ENCODE peak calls at places on chromosomes 11 and 22, in nine cellular contexts. One of them, this sample, is unnamed.

GRCh38 chr11:61625525-61625924 is 44.6 kb upstream of the SYT7 start:
- DNase-seq in left cardiac atrium: no peak
- DNase-seq in neural crest cell: no peak
- DNase-seq in HT1080: no peak
- DNase-seq in LoVo: no peak
- DNase-seq in Daoy: no peak
- DNase-seq in NCI-H1092: no peak
- DNase-seq in neuronal stem cell: no peak
- DNase-seq in stimulated activated CD4-positive, alpha-beta T cell treated with anti-CD3 and anti-CD28 coated beads, Interleukin-12 subunit alpha, Interleukin-12 subunit beta, amount 100 ng/mL, for 48 hours: no peak
- DNase-seq in this sample: no peak

GRCh38 chr11:27423125-27423524 is 49.5 kb downstream of the LGR4 start:
- DNase-seq in left cardiac atrium: peak
- DNase-seq in neural crest cell: no peak
- DNase-seq in HT1080: no peak
- DNase-seq in LoVo: no peak
- DNase-seq in Daoy: peak
- DNase-seq in NCI-H1092: peak
- DNase-seq in neuronal stem cell: no peak
- DNase-seq in stimulated activated CD4-positive, alpha-beta T cell treated with anti-CD3 and anti-CD28 coated beads, Interleukin-12 subunit alpha, Interleukin-12 subunit beta, amount 100 ng/mL, for 48 hours: no peak
- DNase-seq in this sample: peak

GRCh38 chr11:44727373-44728084 is 767 bp downstream of the TSPAN18 start:
- DNase-seq in left cardiac atrium: peak
- DNase-seq in neural crest cell: peak
- DNase-seq in HT1080: peak
- DNase-seq in LoVo: peak
- DNase-seq in Daoy: peak
- DNase-seq in NCI-H1092: peak
- DNase-seq in neuronal stem cell: peak
- DNase-seq in stimulated activated CD4-positive, alpha-beta T cell treated with anti-CD3 and anti-CD28 coated beads, Interleukin-12 subunit alpha, Interleukin-12 subunit beta, amount 100 ng/mL, for 48 hours: peak
- DNase-seq in this sample: peak

GRCh38 chr11:63908631-63909491 is 8.1 kb downstream of the RCOR2 start:
- DNase-seq in left cardiac atrium: peak
- DNase-seq in neural crest cell: no peak
- DNase-seq in HT1080: no peak
- DNase-seq in LoVo: no peak
- DNase-seq in Daoy: no peak
- DNase-seq in NCI-H1092: no peak
- DNase-seq in neuronal stem cell: no peak
- DNase-seq in stimulated activated CD4-positive, alpha-beta T cell treated with anti-CD3 and anti-CD28 coated beads, Interleukin-12 subunit alpha, Interleukin-12 subunit beta, amount 100 ng/mL, for 48 hours: no peak
- DNase-seq in this sample: no peak

GRCh38 chr22:40856513-40857308 is at the start of the genes ST13 and XPNPEP3:
- DNase-seq in left cardiac atrium: peak
- DNase-seq in neural crest cell: peak
- DNase-seq in HT1080: peak
- DNase-seq in LoVo: peak
- DNase-seq in Daoy: peak
- DNase-seq in NCI-H1092: peak
- DNase-seq in neuronal stem cell: peak
- DNase-seq in stimulated activated CD4-positive, alpha-beta T cell treated with anti-CD3 and anti-CD28 coated beads, Interleukin-12 subunit alpha, Interleukin-12 subunit beta, amount 100 ng/mL, for 48 hours: peak
- DNase-seq in this sample: peak

GRCh38 chr22:19405133-19405532 is 26.4 kb downstream of the HIRA start:
- DNase-seq in left cardiac atrium: no peak
- DNase-seq in neural crest cell: no peak
- DNase-seq in HT1080: no peak
- DNase-seq in LoVo: no peak
- DNase-seq in Daoy: no peak
- DNase-seq in NCI-H1092: no peak
- DNase-seq in neuronal stem cell: no peak
- DNase-seq in stimulated activated CD4-positive, alpha-beta T cell treated with anti-CD3 and anti-CD28 coated beads, Interleukin-12 subunit alpha, Interleukin-12 subunit beta, amount 100 ng/mL, for 48 hours: no peak
- DNase-seq in this sample: no peak

GRCh38 chr22:46290121-46290842 is 6.4 kb upstream of the GTSE1 start:
- DNase-seq in left cardiac atrium: peak
- DNase-seq in neural crest cell: no peak
- DNase-seq in HT1080: no peak
- DNase-seq in LoVo: no peak
- DNase-seq in Daoy: no peak
- DNase-seq in NCI-H1092: no peak
- DNase-seq in neuronal stem cell: no peak
- DNase-seq in stimulated activated CD4-positive, alpha-beta T cell treated with anti-CD3 and anti-CD28 coated beads, Interleukin-12 subunit alpha, Interleukin-12 subunit beta, amount 100 ng/mL, for 48 hours: no peak
- DNase-seq in this sample: no peak

GRCh38 chr11:36509694-36510566 is at the start of gene TRAF6:
- DNase-seq in left cardiac atrium: peak
- DNase-seq in neural crest cell: peak
- DNase-seq in HT1080: peak
- DNase-seq in LoVo: peak
- DNase-seq in Daoy: peak
- DNase-seq in NCI-H1092: peak
- DNase-seq in neuronal stem cell: peak
- DNase-seq in stimulated activated CD4-positive, alpha-beta T cell treated with anti-CD3 and anti-CD28 coated beads, Interleukin-12 subunit alpha, Interleukin-12 subunit beta, amount 100 ng/mL, for 48 hours: peak
- DNase-seq in this sample: peak

GRCh38 chr11:9250139-9250582 is 15.0 kb downstream of the DENND5A start:
- DNase-seq in left cardiac atrium: no peak
- DNase-seq in neural crest cell: no peak
- DNase-seq in HT1080: no peak
- DNase-seq in LoVo: no peak
- DNase-seq in Daoy: peak
- DNase-seq in NCI-H1092: no peak
- DNase-seq in neuronal stem cell: no peak
- DNase-seq in stimulated activated CD4-positive, alpha-beta T cell treated with anti-CD3 and anti-CD28 coated beads, Interleukin-12 subunit alpha, Interleukin-12 subunit beta, amount 100 ng/mL, for 48 hours: peak
- DNase-seq in this sample: no peak

GRCh38 chr11:24496728-24497396 is at the start of gene LUZP2:
- DNase-seq in left cardiac atrium: peak
- DNase-seq in neural crest cell: peak
- DNase-seq in HT1080: peak
- DNase-seq in LoVo: no peak
- DNase-seq in Daoy: no peak
- DNase-seq in NCI-H1092: no peak
- DNase-seq in neuronal stem cell: peak
- DNase-seq in stimulated activated CD4-positive, alpha-beta T cell treated with anti-CD3 and anti-CD28 coated beads, Interleukin-12 subunit alpha, Interleukin-12 subunit beta, amount 100 ng/mL, for 48 hours: no peak
- DNase-seq in this sample: no peak

GRCh38 chr11:4748435-4748834 is 21.3 kb downstream of the OR51F1 start:
- DNase-seq in left cardiac atrium: no peak
- DNase-seq in neural crest cell: no peak
- DNase-seq in HT1080: peak
- DNase-seq in LoVo: no peak
- DNase-seq in Daoy: no peak
- DNase-seq in NCI-H1092: no peak
- DNase-seq in neuronal stem cell: no peak
- DNase-seq in stimulated activated CD4-positive, alpha-beta T cell treated with anti-CD3 and anti-CD28 coated beads, Interleukin-12 subunit alpha, Interleukin-12 subunit beta, amount 100 ng/mL, for 48 hours: no peak
- DNase-seq in this sample: no peak

GRCh38 chr22:26883393-26883792 is 226.0 kb downstream of the MIAT start:
- DNase-seq in left cardiac atrium: no peak
- DNase-seq in neural crest cell: no peak
- DNase-seq in HT1080: no peak
- DNase-seq in LoVo: no peak
- DNase-seq in Daoy: no peak
- DNase-seq in NCI-H1092: no peak
- DNase-seq in neuronal stem cell: no peak
- DNase-seq in stimulated activated CD4-positive, alpha-beta T cell treated with anti-CD3 and anti-CD28 coated beads, Interleukin-12 subunit alpha, Interleukin-12 subunit beta, amount 100 ng/mL, for 48 hours: no peak
- DNase-seq in this sample: no peak

GRCh38 chr11:83558281-83558680 is 272.1 kb upstream of the CCDC90B start:
- DNase-seq in left cardiac atrium: no peak
- DNase-seq in neural crest cell: no peak
- DNase-seq in HT1080: no peak
- DNase-seq in LoVo: no peak
- DNase-seq in Daoy: no peak
- DNase-seq in NCI-H1092: no peak
- DNase-seq in neuronal stem cell: no peak
- DNase-seq in stimulated activated CD4-positive, alpha-beta T cell treated with anti-CD3 and anti-CD28 coated beads, Interleukin-12 subunit alpha, Interleukin-12 subunit beta, amount 100 ng/mL, for 48 hours: no peak
- DNase-seq in this sample: no peak

GRCh38 chr11:81870066-81870412 is 863.6 kb downstream of the FAM181B start:
- DNase-seq in left cardiac atrium: no peak
- DNase-seq in neural crest cell: no peak
- DNase-seq in HT1080: no peak
- DNase-seq in LoVo: no peak
- DNase-seq in Daoy: no peak
- DNase-seq in NCI-H1092: no peak
- DNase-seq in neuronal stem cell: no peak
- DNase-seq in stimulated activated CD4-positive, alpha-beta T cell treated with anti-CD3 and anti-CD28 coated beads, Interleukin-12 subunit alpha, Interleukin-12 subunit beta, amount 100 ng/mL, for 48 hours: no peak
- DNase-seq in this sample: no peak

GRCh38 chr22:49354516-49355205 is 473.0 kb downstream of the BRD1 start:
- DNase-seq in left cardiac atrium: no peak
- DNase-seq in neural crest cell: no peak
- DNase-seq in HT1080: no peak
- DNase-seq in LoVo: no peak
- DNase-seq in Daoy: peak
- DNase-seq in NCI-H1092: no peak
- DNase-seq in neuronal stem cell: no peak
- DNase-seq in stimulated activated CD4-positive, alpha-beta T cell treated with anti-CD3 and anti-CD28 coated beads, Interleukin-12 subunit alpha, Interleukin-12 subunit beta, amount 100 ng/mL, for 48 hours: no peak
- DNase-seq in this sample: no peak

GRCh38 chr22:39114157-39114511 is 17.1 kb downstream of the APOBEC3H start:
- DNase-seq in left cardiac atrium: no peak
- DNase-seq in neural crest cell: no peak
- DNase-seq in HT1080: no peak
- DNase-seq in LoVo: no peak
- DNase-seq in Daoy: no peak
- DNase-seq in NCI-H1092: no peak
- DNase-seq in neuronal stem cell: no peak
- DNase-seq in stimulated activated CD4-positive, alpha-beta T cell treated with anti-CD3 and anti-CD28 coated beads, Interleukin-12 subunit alpha, Interleukin-12 subunit beta, amount 100 ng/mL, for 48 hours: no peak
- DNase-seq in this sample: no peak

GRCh38 chr11:3153291-3153861 is 11.7 kb downstream of the OSBPL5 start:
- DNase-seq in left cardiac atrium: peak
- DNase-seq in neural crest cell: no peak
- DNase-seq in HT1080: no peak
- DNase-seq in LoVo: no peak
- DNase-seq in Daoy: peak
- DNase-seq in NCI-H1092: no peak
- DNase-seq in neuronal stem cell: no peak
- DNase-seq in stimulated activated CD4-positive, alpha-beta T cell treated with anti-CD3 and anti-CD28 coated beads, Interleukin-12 subunit alpha, Interleukin-12 subunit beta, amount 100 ng/mL, for 48 hours: no peak
- DNase-seq in this sample: no peak

GRCh38 chr11:82863209-82863608 is 37.0 kb downstream of the PRCP start:
- DNase-seq in left cardiac atrium: no peak
- DNase-seq in neural crest cell: no peak
- DNase-seq in HT1080: no peak
- DNase-seq in LoVo: no peak
- DNase-seq in Daoy: no peak
- DNase-seq in NCI-H1092: no peak
- DNase-seq in neuronal stem cell: no peak
- DNase-seq in stimulated activated CD4-positive, alpha-beta T cell treated with anti-CD3 and anti-CD28 coated beads, Interleukin-12 subunit alpha, Interleukin-12 subunit beta, amount 100 ng/mL, for 48 hours: no peak
- DNase-seq in this sample: no peak

GRCh38 chr22:35053060-35053835 is 12.7 kb upstream of the ISX start:
- DNase-seq in left cardiac atrium: no peak
- DNase-seq in neural crest cell: no peak
- DNase-seq in HT1080: no peak
- DNase-seq in LoVo: no peak
- DNase-seq in Daoy: no peak
- DNase-seq in NCI-H1092: no peak
- DNase-seq in neuronal stem cell: no peak
- DNase-seq in stimulated activated CD4-positive, alpha-beta T cell treated with anti-CD3 and anti-CD28 coated beads, Interleukin-12 subunit alpha, Interleukin-12 subunit beta, amount 100 ng/mL, for 48 hours: no peak
- DNase-seq in this sample: no peak

GRCh38 chr22:19526076-19526701 is 2.0 kb upstream of the CLDN5 start:
- DNase-seq in left cardiac atrium: no peak
- DNase-seq in neural crest cell: no peak
- DNase-seq in HT1080: no peak
- DNase-seq in LoVo: no peak
- DNase-seq in Daoy: no peak
- DNase-seq in NCI-H1092: no peak
- DNase-seq in neuronal stem cell: no peak
- DNase-seq in stimulated activated CD4-positive, alpha-beta T cell treated with anti-CD3 and anti-CD28 coated beads, Interleukin-12 subunit alpha, Interleukin-12 subunit beta, amount 100 ng/mL, for 48 hours: no peak
- DNase-seq in this sample: no peak

GRCh38 chr22:45319319-45319675 is 9.6 kb downstream of the FAM118A start:
- DNase-seq in left cardiac atrium: peak
- DNase-seq in neural crest cell: no peak
- DNase-seq in HT1080: no peak
- DNase-seq in LoVo: no peak
- DNase-seq in Daoy: peak
- DNase-seq in NCI-H1092: no peak
- DNase-seq in neuronal stem cell: no peak
- DNase-seq in stimulated activated CD4-positive, alpha-beta T cell treated with anti-CD3 and anti-CD28 coated beads, Interleukin-12 subunit alpha, Interleukin-12 subunit beta, amount 100 ng/mL, for 48 hours: no peak
- DNase-seq in this sample: no peak

GRCh38 chr11:117232911-117233409 is 489 bp downstream of the RNF214 start:
- DNase-seq in left cardiac atrium: peak
- DNase-seq in neural crest cell: peak
- DNase-seq in HT1080: no peak
- DNase-seq in LoVo: no peak
- DNase-seq in Daoy: no peak
- DNase-seq in NCI-H1092: no peak
- DNase-seq in neuronal stem cell: no peak
- DNase-seq in stimulated activated CD4-positive, alpha-beta T cell treated with anti-CD3 and anti-CD28 coated beads, Interleukin-12 subunit alpha, Interleukin-12 subunit beta, amount 100 ng/mL, for 48 hours: no peak
- DNase-seq in this sample: no peak

GRCh38 chr11:3155691-3156258 is 9.3 kb downstream of the OSBPL5 start:
- DNase-seq in left cardiac atrium: peak
- DNase-seq in neural crest cell: no peak
- DNase-seq in HT1080: no peak
- DNase-seq in LoVo: no peak
- DNase-seq in Daoy: no peak
- DNase-seq in NCI-H1092: no peak
- DNase-seq in neuronal stem cell: no peak
- DNase-seq in stimulated activated CD4-positive, alpha-beta T cell treated with anti-CD3 and anti-CD28 coated beads, Interleukin-12 subunit alpha, Interleukin-12 subunit beta, amount 100 ng/mL, for 48 hours: no peak
- DNase-seq in this sample: no peak